ENCODE peak calls at places on chromosomes 4 and X, in eight cellular contexts. S is CD8-positive, alpha-beta memory T cell; K is lung; A is fibroblast of lung; F is bronchial epithelial cell; G is Caco-2; R is brain microvascular endothelial cell; X is H9. Z is an unnamed sample.

GRCh38 chrX:48648299-48648698 is 35.3 kb upstream of the WAS start:
- DNase-seq in S (peak; percentile 37), K (peak; percentile 30), A (peak; percentile 46), F (peak; percentile 25), G (peak; percentile 20), R (peak; percentile 12), X (peak; percentile 62), Z (peak; percentile 6)

GRCh38 chrX:153511784-153512500 is 5.5 kb upstream of the ATP2B3 start:
- DNase-seq in S (no peak), K (no peak), A (peak; percentile 42), F (no peak), G (no peak), R (no peak), X (no peak), Z (no peak)

GRCh38 chrX:138748480-138748879 is 37.0 kb upstream of the FGF13 start:
- DNase-seq in S (no peak), K (no peak), A (no peak), F (peak; percentile 12), G (peak; percentile 3), R (no peak), X (no peak), Z (no peak)

GRCh38 chr4:185272232-185272631 is 62.8 kb downstream of the SNX25 start:
- DNase-seq in S (no peak), K (no peak), A (no peak), F (no peak), G (no peak), R (no peak), X (no peak), Z (no peak)

GRCh38 chr4:79645942-79646341 is 237.9 kb upstream of the GK2 start:
- DNase-seq in S (no peak), K (no peak), A (no peak), F (no peak), G (no peak), R (no peak), X (no peak), Z (no peak)

GRCh38 chrX:53316860-53317237 is 35.5 kb upstream of the IQSEC2 start:
- DNase-seq in S (no peak), K (no peak), A (no peak), F (no peak), G (no peak), R (no peak), X (no peak), Z (no peak)

GRCh38 chr4:151173751-151174325 is 74.4 kb downstream of the RPS3A start:
- DNase-seq in S (no peak), K (peak; percentile 36), A (peak; percentile 8), F (no peak), G (no peak), R (no peak), X (no peak), Z (no peak)

GRCh38 chr4:126899382-126899801 is 733.4 kb upstream of the INTU start:
- DNase-seq in S (no peak), K (no peak), A (peak; percentile 97), F (peak; percentile 68), G (no peak), R (peak; percentile 81), X (no peak), Z (peak; percentile 66)

GRCh38 chr4:134952305-134952704 is 750.7 kb upstream of the PABPC4L start:
- DNase-seq in S (no peak), K (no peak), A (no peak), F (no peak), G (no peak), R (no peak), X (no peak), Z (no peak)

GRCh38 chr4:105088110-105088879 is 58.4 kb upstream of the TET2 start:
- DNase-seq in S (no peak), K (no peak), A (peak; percentile 98), F (peak; percentile 89), G (no peak), R (peak; percentile 73), X (peak; percentile 48), Z (peak; percentile 94)

GRCh38 chr4:40749717-40750460 is at the start of gene NSUN7:
- DNase-seq in S (peak; percentile 23), K (peak; percentile 84), A (peak; percentile 61), F (peak; percentile 11), G (peak; percentile 96), R (no peak), X (peak; percentile 96), Z (no peak)

GRCh38 chrX:47643926-47644325 is 6.4 kb downstream of the ELK1 start:
- DNase-seq in S (no peak), K (no peak), A (peak; percentile 21), F (no peak), G (no peak), R (no peak), X (no peak), Z (no peak)

GRCh38 chr4:10734697-10735096 is 50.1 kb upstream of the CLNK start:
- DNase-seq in S (no peak), K (no peak), A (no peak), F (no peak), G (no peak), R (no peak), X (no peak), Z (no peak)

GRCh38 chrX:128518508-128518907 is 466.3 kb upstream of the ACTRT1 start:
- DNase-seq in S (no peak), K (no peak), A (no peak), F (peak; percentile 33), G (peak; percentile 3), R (no peak), X (no peak), Z (no peak)

GRCh38 chr4:26812049-26812729 is 48.5 kb upstream of the STIM2 start:
- DNase-seq in S (no peak), K (no peak), A (no peak), F (peak; percentile 54), G (no peak), R (no peak), X (no peak), Z (no peak)

GRCh38 chrX:97740044-97740443 is 856.3 kb downstream of the RPA4 start:
- DNase-seq in S (no peak), K (no peak), A (no peak), F (peak; percentile 75), G (no peak), R (no peak), X (no peak), Z (no peak)

GRCh38 chr4:151045907-151046306 is 30.8 kb upstream of the LRBA start:
- DNase-seq in S (no peak), K (no peak), A (no peak), F (no peak), G (peak; percentile 46), R (no peak), X (peak; percentile 38), Z (no peak)

GRCh38 chrX:50877310-50877709 is 33.2 kb upstream of the BMP15 start:
- DNase-seq in S (no peak), K (no peak), A (peak; percentile 71), F (no peak), G (no peak), R (no peak), X (no peak), Z (peak; percentile 1)

GRCh38 chrX:3815896-3816664 is 102.6 kb upstream of the PRKX start:
- DNase-seq in S (peak; percentile 53), K (peak; percentile 62), A (peak; percentile 40), F (no peak), G (peak; percentile 77), R (peak; percentile 32), X (peak; percentile 58), Z (no peak)

GRCh38 chr4:156362581-156362980 is 408.9 kb upstream of the CTSO start:
- DNase-seq in S (no peak), K (no peak), A (peak; percentile 64), F (no peak), G (no peak), R (peak; percentile 16), X (no peak), Z (peak; percentile 15)

GRCh38 chrX:74111245-74111644 is 192.7 kb upstream of the ZCCHC13 start:
- DNase-seq in S (no peak), K (no peak), A (no peak), F (no peak), G (no peak), R (no peak), X (no peak), Z (no peak)

GRCh38 chr4:143076723-143077122 is 108.0 kb upstream of the USP38 start:
- DNase-seq in S (no peak), K (no peak), A (no peak), F (no peak), G (peak; percentile 53), R (no peak), X (no peak), Z (no peak)

GRCh38 chrX:44343412-44343942 is at the start of gene EFHC2:
- DNase-seq in S (peak; percentile 65), K (peak; percentile 33), A (peak; percentile 21), F (no peak), G (no peak), R (peak; percentile 13), X (peak; percentile 38), Z (no peak)

GRCh38 chrX:94053575-94053974 is 379.6 kb downstream of the FAM133A start:
- DNase-seq in S (no peak), K (no peak), A (no peak), F (peak; percentile 88), G (no peak), R (no peak), X (no peak), Z (no peak)
- H3K27me3 ChIP-seq in S (no peaks in the 10 kb centered on the region), K (no peaks in the 10 kb centered on the region), A (no peaks in the 10 kb centered on the region), F (no peaks in the 10 kb centered on the region), G (no peaks in the 10 kb centered on the region), R (no peaks in the 10 kb centered on the region), X (no peaks in the 10 kb centered on the region), Z (no peaks in the 10 kb centered on the region)

DNA sequence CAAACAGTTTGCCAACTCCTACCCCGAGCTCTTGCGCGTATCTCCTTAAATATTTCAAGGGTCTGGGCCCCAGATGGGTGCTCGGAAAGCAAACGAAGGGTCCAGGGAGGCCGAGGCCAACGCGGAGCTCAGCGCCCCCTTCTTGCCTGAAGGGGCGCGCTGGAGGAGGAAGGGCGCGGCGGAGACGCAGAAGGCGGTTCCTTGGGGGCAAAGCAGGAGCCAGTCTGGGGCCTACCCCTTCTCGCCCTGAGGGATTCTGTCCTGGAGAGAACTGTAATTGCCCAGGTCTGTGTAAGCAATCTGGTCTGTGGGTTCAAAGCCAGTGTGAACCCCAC is 4.0 kb upstream of the SFRP2 start:
- DNase-seq in S (no peak), K (no peak), A (no peak), F (no peak), G (no peak), R (no peak), X (peak; percentile 69), Z (no peak)
- H3K27me3 ChIP-seq in S (peaks cover 36% of the 10 kb centered on the region), K (peaks cover 5% of the 10 kb centered on the region), A (peaks cover 31% of the 10 kb centered on the region), F (peaks cover 40% of the 10 kb centered on the region), G (no peaks in the 10 kb centered on the region), R (peaks cover 72% of the 10 kb centered on the region), X (no peaks in the 10 kb centered on the region), Z (peaks cover 41% of the 10 kb centered on the region)

DNA sequence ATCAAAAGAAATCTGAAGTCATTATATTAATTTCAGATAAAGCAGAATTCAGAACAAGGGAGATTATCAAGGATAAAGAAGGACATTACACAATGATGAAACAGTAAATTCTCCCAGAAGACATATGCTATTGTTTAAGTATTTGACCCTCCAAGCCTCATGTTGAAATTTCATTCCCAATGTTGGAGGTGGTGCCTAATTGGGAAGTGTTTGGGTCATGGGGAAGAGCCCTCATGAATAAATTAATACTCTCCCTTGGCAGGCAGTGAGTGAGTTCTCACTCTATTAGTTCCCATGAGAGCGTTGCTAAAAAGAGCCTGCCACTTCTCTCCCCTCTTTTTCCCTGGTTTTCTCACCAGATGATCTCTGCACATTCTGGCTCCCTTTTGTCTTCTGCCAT is 249.9 kb upstream of the GRIA3 start:
- DNase-seq in S (no peak), K (no peak), A (no peak), F (no peak), G (no peak), R (no peak), X (no peak), Z (no peak)
- H3K27me3 ChIP-seq in S (no peaks in the 10 kb centered on the region), K (no peaks in the 10 kb centered on the region), A (no peaks in the 10 kb centered on the region), F (no peaks in the 10 kb centered on the region), G (no peaks in the 10 kb centered on the region), R (no peaks in the 10 kb centered on the region), X (no peaks in the 10 kb centered on the region), Z (no peaks in the 10 kb centered on the region)

GRCh38 chr4:13526658-13527057 is 17.6 kb downstream of the NKX3-2 start:
- DNase-seq in S (no peak), K (no peak), A (no peak), F (no peak), G (no peak), R (no peak), X (no peak), Z (no peak)
- H3K27me3 ChIP-seq in S (peaks cover 88% of the 10 kb centered on the region), K (peaks cover 31% of the 10 kb centered on the region), A (peaks cover 74% of the 10 kb centered on the region), F (peaks cover 91% of the 10 kb centered on the region), G (no peaks in the 10 kb centered on the region), R (peaks cover 95% of the 10 kb centered on the region), X (peaks cover 94% of the 10 kb centered on the region), Z (peaks cover 76% of the 10 kb centered on the region)